ENCODE peak calls at places on chromosomes 11 and 22, in seven cellular contexts. X is aorta; T is transverse colon; V is lower lobe of right lung; J is effector memory CD4-positive, alpha-beta T cell; O is neuronal stem cell; P is mammary epithelial cell. U is an unnamed sample.
A peak's percentile ranks its signal among the peaks of the same experiment; 100 is the strongest.

GRCh38 chr11:27505781-27506180 is 788 bp downstream of the LIN7C start:
- DNase-seq in X (no peak), T (no peak), V (no peak), J (no peak), O (no peak), P (no peak), U (no peak)

GRCh38 chr11:85076535-85077330 is 550.4 kb downstream of the DLG2 start:
- DNase-seq in X (no peak), T (no peak), V (no peak), J (no peak), O (no peak), P (peak; percentile 83), U (no peak)

GRCh38 chr22:48182896-48183805 is 1420.7 kb downstream of the TBC1D22A start:
- DNase-seq in X (no peak), T (no peak), V (no peak), J (no peak), O (no peak), P (no peak), U (no peak)

GRCh38 chr11:1168256-1168655 is 10.5 kb downstream of the MUC5AC start:
- DNase-seq in X (peak; percentile 41), T (no peak), V (peak; percentile 23), J (no peak), O (no peak), P (no peak), U (peak; percentile 46)

GRCh38 chr11:14907411-14908213 is 15.6 kb upstream of the CYP2R1 start:
- DNase-seq in X (peak; percentile 94), T (peak; percentile 90), V (peak; percentile 90), J (peak; percentile 78), O (no peak), P (peak; percentile 27), U (peak; percentile 92)

GRCh38 chr22:48600171-48600570 is 1227.5 kb downstream of the BRD1 start:
- DNase-seq in X (no peak), T (no peak), V (no peak), J (no peak), O (no peak), P (no peak), U (no peak)

GRCh38 chr11:108218455-108218854 is 4.0 kb downstream of the NPAT start:
- DNase-seq in X (no peak), T (no peak), V (no peak), J (no peak), O (no peak), P (peak; percentile 24), U (no peak)

GRCh38 chr22:46072030-46072881 is 78.1 kb upstream of the PPARA start:
- DNase-seq in X (peak; percentile 92), T (peak; percentile 84), V (peak; percentile 89), J (no peak), O (no peak), P (peak; percentile 71), U (peak; percentile 93)

GRCh38 chr11:57639321-57640067 is 10.2 kb downstream of the YPEL4 start:
- DNase-seq in X (no peak), T (no peak), V (no peak), J (no peak), O (peak; percentile 98), P (no peak), U (no peak)

GRCh38 chr22:19766506-19767426 is 6.2 kb downstream of the TBX1 start:
- DNase-seq in X (no peak), T (peak; percentile 60), V (peak; percentile 81), J (peak; percentile 20), O (no peak), P (no peak), U (peak; percentile 86)

GRCh38 chr11:10122337-10123197 is 171.5 kb downstream of the SBF2 start:
- DNase-seq in X (no peak), T (no peak), V (no peak), J (no peak), O (no peak), P (peak; percentile 97), U (no peak)

GRCh38 chr22:20899827-20900423 is 17.3 kb upstream of the CRKL start:
- DNase-seq in X (peak; percentile 2), T (no peak), V (no peak), J (no peak), O (no peak), P (no peak), U (no peak)

GRCh38 chr11:96317576-96317975 is 25.4 kb downstream of the MAML2 start:
- DNase-seq in X (no peak), T (no peak), V (no peak), J (no peak), O (no peak), P (no peak), U (no peak)

GRCh38 chr11:15185021-15185420 is 70.3 kb downstream of the INSC start:
- DNase-seq in X (no peak), T (no peak), V (no peak), J (no peak), O (no peak), P (no peak), U (no peak)

GRCh38 chr11:114774599-114775365 is 96.5 kb downstream of the NXPE2 start:
- DNase-seq in X (no peak), T (peak; percentile 58), V (no peak), J (no peak), O (peak; percentile 87), P (peak; percentile 16), U (no peak)

GRCh38 chr22:44293034-44293433 is 19.7 kb downstream of the SHISAL1 start:
- DNase-seq in X (no peak), T (no peak), V (no peak), J (no peak), O (no peak), P (no peak), U (no peak)

GRCh38 chr11:68199295-68199987 is 13.7 kb downstream of the KMT5B start:
- DNase-seq in X (no peak), T (no peak), V (no peak), J (no peak), O (no peak), P (no peak), U (no peak)

GRCh38 chr11:72930011-72930410 is 115.8 kb downstream of the ATG16L2 start:
- DNase-seq in X (no peak), T (no peak), V (no peak), J (no peak), O (no peak), P (no peak), U (no peak)

GRCh38 chr11:107387666-107388065 is 70.0 kb downstream of the CWF19L2 start:
- DNase-seq in X (peak; percentile 23), T (no peak), V (no peak), J (no peak), O (no peak), P (no peak), U (no peak)

GRCh38 chr11:71931245-71931602 is 2.4 kb downstream of the RNF121 start:
- DNase-seq in X (no peak), T (no peak), V (no peak), J (no peak), O (no peak), P (no peak), U (no peak)

GRCh38 chr11:45212566-45213315 is 66.3 kb downstream of the PRDM11 start:
- DNase-seq in X (no peak), T (no peak), V (no peak), J (no peak), O (no peak), P (no peak), U (no peak)

GRCh38 chr11:44726278-44727113 is at the start of gene TSPAN18:
- DNase-seq in X (peak; percentile 80), T (no peak), V (no peak), J (peak; percentile 45), O (peak; percentile 72), P (no peak), U (no peak)

GRCh38 chr11:73198677-73199076 is 19.4 kb upstream of the P2RY2 start:
- DNase-seq in X (no peak), T (peak; percentile 0), V (no peak), J (no peak), O (peak; percentile 65), P (no peak), U (no peak)

GRCh38 chr22:25038771-25039170 is 86.3 kb downstream of the KIAA1671 start:
- DNase-seq in X (peak; percentile 65), T (no peak), V (no peak), J (no peak), O (no peak), P (no peak), U (no peak)

GRCh38 chr22:19179472-19180048 is 1.0 kb upstream of the SLC25A1 start:
- DNase-seq in X (peak; percentile 89), T (peak; percentile 86), V (peak; percentile 83), J (peak; percentile 27), O (peak; percentile 72), P (peak; percentile 67), U (peak; percentile 89)

GRCh38 chr11:70897429-70897828 is 354.9 kb downstream of the SHANK2 start:
- DNase-seq in X (no peak), T (no peak), V (no peak), J (no peak), O (no peak), P (no peak), U (no peak)
- H3K9me3 ChIP-seq in X (peaks cover 7% of the 10 kb centered on the region), T (peaks cover 9% of the 10 kb centered on the region), V (peaks cover 6% of the 10 kb centered on the region), J (no peaks in the 10 kb centered on the region), O (peaks cover 4% of the 10 kb centered on the region), P (peaks cover 4% of the 10 kb centered on the region), U (peaks cover 4% of the 10 kb centered on the region)

GRCh38 chr11:70111269-70112016 is 33.3 kb downstream of the ANO1 start:
- DNase-seq in X (no peak), T (peak; percentile 48), V (no peak), J (no peak), O (no peak), P (no peak), U (no peak)
- H3K27ac ChIP-seq in X (no peak overlapping the region), T (peak overlapping the region; percentile 25), V (no peak overlapping the region), J (no peak overlapping the region), O (no peak overlapping the region), P (no peak overlapping the region), U (no peak overlapping the region)

DNA sequence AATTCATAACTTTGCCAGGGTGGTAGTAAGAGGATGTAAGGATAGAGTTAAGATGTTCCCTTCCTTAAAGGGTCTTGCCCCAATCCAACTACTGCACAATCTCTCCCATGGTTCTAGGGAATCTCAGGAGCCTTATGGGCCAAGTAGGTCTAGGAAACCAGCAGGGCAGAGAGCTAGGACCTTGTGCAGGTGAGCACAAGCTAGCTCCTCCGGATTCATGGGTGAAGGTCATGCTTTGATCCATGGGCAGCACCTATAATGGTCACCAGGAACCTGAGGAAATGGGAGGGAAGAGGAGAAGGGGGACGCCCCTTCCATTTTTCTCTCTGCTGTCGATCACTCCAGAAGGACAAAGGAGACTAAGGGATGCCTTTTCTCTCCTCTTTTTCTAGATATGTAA is 16.8 kb downstream of the KCNJ11 start:
- DNase-seq in X (no peak), T (no peak), V (no peak), J (no peak), O (no peak), P (peak; percentile 44), U (no peak)
- H3K9me3 ChIP-seq in X (peaks cover 30% of the 10 kb centered on the region), T (peaks cover 39% of the 10 kb centered on the region), V (peaks cover 53% of the 10 kb centered on the region), J (peaks cover 7% of the 10 kb centered on the region), O (peaks cover 41% of the 10 kb centered on the region), P (peaks cover 45% of the 10 kb centered on the region), U (peaks cover 45% of the 10 kb centered on the region)

GRCh38 chr11:127106938-127107337 is 106.4 kb upstream of the KIRREL3 start:
- DNase-seq in X (no peak), T (no peak), V (no peak), J (no peak), O (no peak), P (no peak), U (no peak)

GRCh38 chr11:127105578-127105977 is 105.0 kb upstream of the KIRREL3 start:
- DNase-seq in X (no peak), T (no peak), V (no peak), J (no peak), O (no peak), P (no peak), U (no peak)

GRCh38 chr11:127108838-127109237 is 108.3 kb upstream of the KIRREL3 start:
- DNase-seq in X (no peak), T (no peak), V (no peak), J (no peak), O (no peak), P (no peak), U (no peak)

GRCh38 chr11:127103586-127104388 is 103.2 kb upstream of the KIRREL3 start:
- DNase-seq in X (no peak), T (no peak), V (no peak), J (no peak), O (no peak), P (no peak), U (no peak)

GRCh38 chr11:127106142-127106541 is 105.6 kb upstream of the KIRREL3 start:
- DNase-seq in X (no peak), T (no peak), V (no peak), J (no peak), O (peak; percentile 69), P (no peak), U (no peak)
- H3K27ac ChIP-seq in X (no peak overlapping the region), T (no peak overlapping the region), V (no peak overlapping the region), J (no peak overlapping the region), O (peak overlapping the region; percentile 91), P (no peak overlapping the region), U (no peak overlapping the region)